ENCODE peak calls at places on chromosome 17, in seven cellular contexts. T, O, J, M, R, P and B are unnamed samples.

GRCh38 chr17:39926588-39927100 is 757 bp downstream of the ORMDL3 start:
- DNase-seq in R (peak), M (peak), J (peak), T (no peak), O (no peak), P (peak), B (no peak)

GRCh38 chr17:12691173-12691572 is 25.5 kb downstream of the MYOCD start:
- DNase-seq in T (no peak), M (peak), J (no peak), P (no peak), O (no peak), R (no peak), B (no peak)

GRCh38 chr17:61409301-61410099 is 9.9 kb downstream of the TBX2 start:
- DNase-seq in P (no peak), R (no peak), J (no peak), O (peak), M (peak), T (peak), B (no peak)

GRCh38 chr17:57597531-57598453 is 147.3 kb downstream of the CCDC182 start:
- DNase-seq in R (peak), P (no peak), O (peak), J (no peak), T (peak), M (peak), B (no peak)

GRCh38 chr17:64128787-64129514 is 993 bp downstream of the ERN1 start:
- DNase-seq in T (no peak), P (no peak), O (no peak), M (peak), J (no peak), R (no peak), B (no peak)

GRCh38 chr17:1058423-1059130 is 61.6 kb downstream of the TIMM22 start:
- DNase-seq in R (no peak), J (peak), T (no peak), O (peak), P (peak), M (peak), B (no peak)

GRCh38 chr17:44005865-44006580 is 1.6 kb downstream of the NAGS start:
- DNase-seq in P (no peak), O (peak), T (no peak), M (no peak), J (no peak), R (no peak), B (no peak)

GRCh38 chr17:79189264-79189663 is 114.6 kb downstream of the ENGASE start:
- DNase-seq in O (no peak), R (no peak), P (no peak), M (no peak), T (no peak), J (no peak), B (no peak)

GRCh38 chr17:72952641-72953313 is 139.7 kb downstream of the SLC39A11 start:
- DNase-seq in O (no peak), J (no peak), M (no peak), R (no peak), P (no peak), T (no peak), B (no peak)

GRCh38 chr17:28345420-28346198 is 10.0 kb downstream of the TNFAIP1 start:
- DNase-seq in M (peak), R (no peak), O (no peak), J (no peak), P (no peak), T (no peak), B (no peak)

GRCh38 chr17:58232707-58233156 is 5.7 kb upstream of the LPO start:
- DNase-seq in T (no peak), P (no peak), J (no peak), M (peak), O (no peak), R (peak), B (peak)

GRCh38 chr17:1484586-1485310 is 7.7 kb downstream of the MYO1C start:
- DNase-seq in R (no peak), P (no peak), O (peak), J (no peak), T (peak), M (no peak), B (no peak)

GRCh38 chr17:4833941-4834501 is 881 bp downstream of the MINK1 start:
- DNase-seq in M (peak), P (no peak), T (no peak), J (no peak), R (no peak), O (no peak), B (no peak)

GRCh38 chr17:50950002-50950877 is 84.1 kb upstream of the TOB1 start:
- DNase-seq in R (peak), J (no peak), O (peak), T (peak), P (peak), M (peak), B (no peak)

GRCh38 chr17:42403150-42403549 is 14.9 kb upstream of the STAT3 start:
- DNase-seq in T (peak), P (no peak), R (peak), M (no peak), O (peak), J (no peak), B (no peak)

GRCh38 chr17:1630662-1631061 is 2.0 kb upstream of the SLC43A2 start:
- DNase-seq in T (no peak), M (no peak), O (no peak), R (no peak), J (no peak), P (no peak), B (no peak)

GRCh38 chr17:27489045-27489715 is 32.9 kb downstream of the KSR1 start:
- DNase-seq in O (no peak), T (no peak), R (no peak), J (no peak), M (peak), P (no peak), B (no peak)

GRCh38 chr17:2395258-2396170 is 5.3 kb downstream of the MNT start:
- DNase-seq in P (no peak), M (peak), R (peak), T (no peak), J (no peak), O (no peak), B (no peak)

GRCh38 chr17:39973496-39973895 is 7.1 kb upstream of the PSMD3 start:
- DNase-seq in O (no peak), P (no peak), T (no peak), R (no peak), J (no peak), M (peak), B (no peak)

GRCh38 chr17:41914358-41914766 is 4.4 kb downstream of the ACLY start:
- DNase-seq in M (no peak), P (no peak), R (no peak), T (no peak), O (no peak), J (no peak), B (no peak)

GRCh38 chr17:80263253-80264047 is 2.8 kb downstream of the RNF213 start:
- DNase-seq in P (peak), R (peak), J (peak), M (peak), O (peak), T (peak), B (peak)

GRCh38 chr17:60862482-60862881 is 184.8 kb downstream of the BCAS3 start:
- DNase-seq in P (no peak), J (no peak), T (no peak), M (no peak), O (no peak), R (no peak), B (no peak)

GRCh38 chr17:78409191-78409621 is 30.8 kb downstream of the PGS1 start:
- DNase-seq in T (peak), J (no peak), M (no peak), R (no peak), P (no peak), O (no peak), B (no peak)

GRCh38 chr17:64534187-64534586 is 27.4 kb downstream of the CEP95 start:
- DNase-seq in R (no peak), O (no peak), T (no peak), J (no peak), M (no peak), P (no peak), B (no peak)

GRCh38 chr17:2694381-2695242 is 17.0 kb downstream of the CLUH start:
- DNase-seq in O (peak), P (no peak), M (no peak), R (no peak), J (no peak), T (no peak), B (no peak)

GRCh38 chr17:64357191-64357981 is 33.3 kb downstream of the PECAM1 start:
- DNase-seq in O (no peak), P (no peak), M (peak), T (no peak), J (no peak), R (no peak), B (no peak)

GRCh38 chr17:37801131-37801530 is 56.3 kb upstream of the HNF1B start:
- DNase-seq in R (no peak), T (no peak), M (no peak), J (no peak), P (no peak), O (no peak), B (no peak)

GRCh38 chr17:34758747-34759146 is 179.4 kb downstream of the TMEM132E start:
- DNase-seq in J (no peak), T (no peak), P (no peak), M (no peak), O (no peak), R (no peak), B (no peak)

GRCh38 chr17:33948299-33948698 is 306.8 kb upstream of the CCL2 start:
- DNase-seq in T (no peak), M (no peak), O (no peak), J (no peak), R (no peak), P (no peak), B (no peak)

GRCh38 chr17:49101054-49101534 is 31.5 kb upstream of the B4GALNT2 start:
- DNase-seq in R (no peak), J (no peak), P (no peak), T (no peak), O (no peak), M (no peak), B (no peak)

GRCh38 chr17:50532452-50533024 is at the start of gene EPN3:
- DNase-seq in R (no peak), M (no peak), J (no peak), T (no peak), P (no peak), O (no peak), B (no peak)

GRCh38 chr17:69492410-69493071 is 78.0 kb downstream of the MAP2K6 start:
- DNase-seq in P (no peak), T (no peak), O (no peak), M (peak), R (no peak), J (no peak), B (no peak)

GRCh38 chr17:82320956-82321927 is 3.8 kb upstream of the CD7 start:
- DNase-seq in P (no peak), R (no peak), O (peak), T (no peak), M (no peak), J (peak), B (no peak)

GRCh38 chr17:79280822-79281572 is 206.4 kb downstream of the ENGASE start:
- DNase-seq in T (no peak), O (no peak), M (no peak), J (no peak), P (no peak), R (no peak), B (no peak)

GRCh38 chr17:77208217-77208808 is 67.5 kb downstream of the SEC14L1 start:
- DNase-seq in O (no peak), R (no peak), P (no peak), J (no peak), T (no peak), M (peak), B (no peak)

GRCh38 chr17:18021372-18021771 is 17.6 kb downstream of the ATPAF2 start:
- DNase-seq in O (no peak), P (no peak), R (no peak), T (no peak), M (no peak), J (no peak), B (no peak)

GRCh38 chr17:83156408-83156807 is 77.0 kb downstream of the METRNL start:
- DNase-seq in T (no peak), M (no peak), J (no peak), O (no peak), R (no peak), P (no peak), B (no peak)

GRCh38 chr17:61647044-61647443 is 56.0 kb upstream of the NACA2 start:
- DNase-seq in R (no peak), M (peak), P (no peak), T (no peak), O (no peak), J (no peak), B (no peak)